ENCODE peak calls at places on chromosomes 16 and 17, in nine cellular contexts. O is kidney epithelial cell; H is head of caudate nucleus; C is cardiac fibroblast; Q is breast epithelium; K is heart right ventricle; U is GM04504; M is activated effector memory CD4-positive, alpha-beta T cell treated with anti-CD3 and anti-CD28 coated beads, Interleukin-2, amount 50 U/mL, for 16 hours; P is amniotic stem cell. A is an unnamed sample.
A peak's percentile ranks its signal among the peaks of the same experiment; 100 is the strongest.

GRCh38 chr16:56941092-56941491 is 9.2 kb downstream of the HERPUD1 start:
- DNase-seq in O (no peak), H (no peak), C (no peak), Q (no peak), K (no peak), U (no peak), M (peak; percentile 34), P (no peak), A (no peak)

GRCh38 chr17:13736915-13737314 is 135.2 kb upstream of the HS3ST3A1 start:
- DNase-seq in O (no peak), H (no peak), C (peak; percentile 59), Q (no peak), K (no peak), U (peak; percentile 71), M (no peak), P (no peak), A (no peak)

GRCh38 chr16:86424413-86424812 is 85.9 kb upstream of the FOXF1 start:
- DNase-seq in O (no peak), H (no peak), C (no peak), Q (no peak), K (no peak), U (no peak), M (no peak), P (no peak), A (no peak)

GRCh38 chr16:11052080-11052808 is 107.9 kb downstream of the CLEC16A start:
- DNase-seq in O (no peak), H (no peak), C (no peak), Q (no peak), K (no peak), U (no peak), M (peak; percentile 83), P (no peak), A (no peak)

GRCh38 chr17:73297934-73298861 is 13.6 kb downstream of the CDC42EP4 start:
- DNase-seq in O (no peak), H (no peak), C (no peak), Q (no peak), K (no peak), U (no peak), M (no peak), P (no peak), A (peak; percentile 23)

GRCh38 chr17:76164331-76164730 is 23.3 kb upstream of the FOXJ1 start:
- DNase-seq in O (no peak), H (no peak), C (peak; percentile 26), Q (no peak), K (no peak), U (no peak), M (no peak), P (no peak), A (no peak)

GRCh38 chr16:75039941-75040340 is 41.1 kb downstream of the ZNRF1 start:
- DNase-seq in O (no peak), H (no peak), C (no peak), Q (no peak), K (no peak), U (no peak), M (no peak), P (no peak), A (no peak)

GRCh38 chr16:10625595-10626357 is 45.4 kb upstream of the EMP2 start:
- DNase-seq in O (no peak), H (no peak), C (no peak), Q (no peak), K (no peak), U (no peak), M (no peak), P (no peak), A (no peak)

GRCh38 chr16:6797223-6797622 is 535.4 kb upstream of the RBFOX1 start:
- DNase-seq in O (no peak), H (no peak), C (no peak), Q (no peak), K (no peak), U (no peak), M (no peak), P (no peak), A (no peak)

GRCh38 chr16:84223456-84223855 is 16.4 kb downstream of the KCNG4 start:
- DNase-seq in O (no peak), H (no peak), C (no peak), Q (no peak), K (no peak), U (no peak), M (no peak), P (no peak), A (no peak)

GRCh38 chr17:17413821-17414220 is 63.0 kb upstream of the MED9 start:
- DNase-seq in O (no peak), H (no peak), C (no peak), Q (no peak), K (no peak), U (no peak), M (no peak), P (no peak), A (no peak)

GRCh38 chr17:14373587-14374259 is 72.8 kb downstream of the HS3ST3B1 start:
- DNase-seq in O (no peak), H (no peak), C (peak; percentile 23), Q (no peak), K (no peak), U (no peak), M (no peak), P (no peak), A (no peak)

GRCh38 chr16:30802971-30803370 is 16.0 kb upstream of the ZNF629 start:
- DNase-seq in O (no peak), H (no peak), C (no peak), Q (no peak), K (no peak), U (no peak), M (no peak), P (no peak), A (no peak)

GRCh38 chr17:3808701-3809100 is 7.7 kb upstream of the ITGAE start:
- DNase-seq in O (no peak), H (no peak), C (no peak), Q (no peak), K (no peak), U (no peak), M (no peak), P (no peak), A (no peak)

GRCh38 chr17:16425698-16426659 is 10.6 kb downstream of the TRPV2 start:
- DNase-seq in O (no peak), H (no peak), C (no peak), Q (no peak), K (no peak), U (no peak), M (no peak), P (no peak), A (no peak)

GRCh38 chr16:70679653-70680494 is 6.0 kb downstream of the MTSS2 start:
- DNase-seq in O (no peak), H (no peak), C (no peak), Q (no peak), K (peak; percentile 50), U (no peak), M (no peak), P (no peak), A (peak; percentile 85)

A was measured in right cardiac atrium.